ENCODE peak calls at places on chromosomes 13 and 19, in four cellular contexts. P is left lung, T is IMR-90, N is foreskin fibroblast. Q is an unnamed sample.

GRCh38 chr19:51751655-51752054 is at the start of gene FPR1:
- DNase-seq in P (no peak), T (no peak), N (no peak), Q (no peak)

GRCh38 chr13:73767747-73768315 is 366.4 kb downstream of the KLF12 start:
- DNase-seq in P (no peak), T (no peak), N (no peak), Q (no peak)

GRCh38 chr13:42534785-42535184 is 39.2 kb upstream of the TNFSF11 start:
- DNase-seq in P (no peak), T (no peak), N (no peak), Q (no peak)

GRCh38 chr13:76972430-76972829 is 19.5 kb upstream of the CLN5 start:
- DNase-seq in P (no peak), T (no peak), N (no peak), Q (no peak)

GRCh38 chr13:28329395-28330158 is 165.4 kb downstream of the FLT1 start:
- DNase-seq in P (peak), T (peak), N (peak), Q (peak)

GRCh38 chr13:39767791-39768564 is 112.5 kb downstream of the COG6 start:
- DNase-seq in P (no peak), T (no peak), N (no peak), Q (no peak)

GRCh38 chr19:3233831-3234230 is 9.4 kb downstream of the CELF5 start:
- DNase-seq in P (no peak), T (no peak), N (no peak), Q (no peak)

GRCh38 chr19:57978586-57979289 is 4.4 kb upstream of the C19orf18 start:
- DNase-seq in P (no peak), T (no peak), N (no peak), Q (no peak)

GRCh38 chr13:26227396-26227971 is 5.4 kb upstream of the RNF6 start:
- DNase-seq in P (no peak), T (no peak), N (no peak), Q (no peak)

GRCh38 chr13:33109801-33110200 is 93.6 kb downstream of the KL start:
- DNase-seq in P (no peak), T (no peak), N (no peak), Q (no peak)
- TF ChIP-seq CTCF in P (no peak), T (peak), N (peak), Q (peak)

DNA sequence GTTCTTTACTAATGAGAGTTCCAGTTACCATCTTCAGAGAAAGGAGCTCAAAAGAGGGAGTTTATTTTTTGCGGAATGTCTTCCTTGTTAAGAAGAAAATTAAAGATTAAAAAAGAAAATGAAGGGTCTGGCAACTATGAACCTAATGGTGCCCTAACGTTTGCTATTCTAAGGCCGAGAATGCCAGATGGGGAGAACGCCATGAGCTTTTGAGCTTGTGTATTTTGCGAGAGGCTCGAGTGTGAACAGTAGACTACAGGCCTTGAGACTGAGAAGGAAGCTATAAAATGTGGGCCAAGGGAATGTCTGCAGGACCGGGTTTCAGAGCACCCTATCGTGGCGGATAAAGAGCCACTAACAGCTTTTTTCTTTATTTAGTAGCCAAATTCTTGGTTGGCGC is 6.7 kb downstream of the FGF14 start:
- DNase-seq in P (no peak), T (no peak), N (no peak), Q (no peak)
- H3K4me3 ChIP-seq in P (peak), T (no peak), N (peak), Q (no peak)

DNA sequence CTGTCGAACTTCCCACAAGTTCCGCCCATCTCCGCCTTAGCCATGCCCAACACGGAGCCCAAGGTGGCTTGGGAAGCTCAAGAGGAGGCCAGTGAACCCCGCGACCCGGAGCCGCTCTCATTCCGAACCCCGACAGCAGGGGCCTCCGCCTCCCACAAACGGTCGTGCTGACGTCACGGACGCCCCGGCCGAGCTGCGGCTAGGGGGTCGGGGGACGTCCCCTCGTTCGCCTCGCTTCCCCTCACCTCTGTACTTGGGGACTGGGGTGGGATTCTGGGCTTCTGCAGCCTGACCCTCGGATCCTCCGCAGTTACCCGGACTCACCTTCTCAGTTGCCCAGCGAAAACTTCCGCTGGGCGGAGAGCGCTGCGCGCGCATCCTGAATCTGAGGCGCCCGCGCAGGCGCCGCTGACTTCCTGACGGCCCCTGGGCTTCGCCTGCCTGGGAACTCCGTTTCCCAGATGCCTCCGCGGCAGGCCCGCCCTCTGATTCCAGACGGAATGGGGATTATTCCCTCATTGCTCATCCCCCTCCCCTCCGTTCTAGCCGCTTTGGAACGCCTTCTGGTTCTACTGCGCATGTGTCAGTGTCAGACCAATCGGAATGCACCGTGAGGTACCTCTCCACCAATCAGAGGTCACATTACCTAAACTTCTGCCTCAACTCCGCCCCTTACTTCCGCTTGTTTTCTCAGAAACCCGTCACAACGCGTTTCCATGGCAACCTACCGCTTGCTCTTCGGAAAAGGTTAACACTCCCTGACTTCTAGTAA is at the start of gene VRK3:
- DNase-seq in P (peak), T (peak), N (peak), Q (peak)
- TF ChIP-seq CTCF in P (no peak), T (peak), N (no peak), Q (no peak)

DNA sequence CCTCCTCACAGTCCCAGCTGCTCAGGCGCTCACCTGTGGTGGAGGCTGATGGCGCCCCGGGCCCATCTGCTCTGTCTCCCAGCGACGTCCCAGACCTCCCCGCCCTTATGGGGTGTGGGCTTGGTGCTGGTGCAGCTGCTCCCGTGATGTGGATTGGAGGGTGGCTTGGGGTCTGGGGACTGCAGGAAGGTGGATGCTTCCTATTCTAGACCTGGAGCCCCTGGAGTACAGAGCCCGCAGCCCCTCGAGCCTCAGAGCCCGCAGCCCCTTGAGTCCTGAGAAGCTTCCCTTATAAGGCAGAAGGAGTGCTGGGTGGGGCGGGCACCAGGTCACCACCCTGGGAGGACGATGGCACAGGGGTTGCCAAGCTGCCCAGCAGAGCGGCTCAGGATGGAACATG is 31.6 kb downstream of the DOT1L start:
- DNase-seq in P (no peak), T (no peak), N (no peak), Q (no peak)
- H3K4me3 ChIP-seq in P (no peak), T (no peak), N (no peak), Q (no peak)

DNA sequence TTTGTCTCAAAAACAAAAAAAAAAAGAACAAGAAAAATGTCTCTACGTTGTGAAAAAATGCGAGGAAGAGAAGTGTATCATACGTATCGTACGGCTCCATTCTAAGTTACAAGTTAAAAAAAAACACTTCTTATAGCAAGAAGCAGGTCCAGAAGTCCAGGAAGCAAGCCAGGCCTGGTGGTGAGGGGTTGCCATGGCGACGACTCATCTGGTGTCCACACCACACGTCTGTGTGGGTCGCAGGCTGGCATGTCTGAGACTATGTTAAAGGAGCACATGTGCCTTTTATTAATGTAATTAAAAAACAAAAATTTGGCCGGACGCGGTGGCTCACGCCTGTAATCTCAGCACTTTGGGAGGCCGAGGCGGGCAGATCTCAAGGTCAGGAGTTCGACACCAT is 5.9 kb downstream of the MED16 start:
- DNase-seq in P (no peak), T (peak), N (peak), Q (peak)
- TF ChIP-seq CTCF in P (no peak), T (no peak), N (no peak), Q (no peak)

GRCh38 chr13:43787998-43788397 is 1.2 kb upstream of the ENOX1 start:
- DNase-seq in P (no peak), T (peak), N (peak), Q (no peak)
- H3K4me3 ChIP-seq in P (no peak), T (no peak), N (no peak), Q (peak)